ENCODE peak calls at places on chromosomes 2 and 18, in four cellular contexts. V is fibroblast of pulmonary artery, N is pancreas, Y is B cell. C is an unnamed sample.

GRCh38 chr2:138019289-138019688 is 55.0 kb downstream of the HNMT start:
- DNase-seq in V (no peak), Y (no peak), N (no peak), C (no peak)

GRCh38 chr2:15801904-15802303 is 138.4 kb upstream of the MYCN start:
- DNase-seq in Y (no peak), N (no peak), V (no peak), C (no peak)

GRCh38 chr2:137223722-137224121 is 458.4 kb downstream of the THSD7B start:
- DNase-seq in N (no peak), V (no peak), Y (no peak), C (no peak)

GRCh38 chr2:86241611-86242010 is 42.4 kb downstream of the MRPL35 start:
- DNase-seq in Y (peak; percentile 55), N (no peak), V (no peak), C (no peak)

GRCh38 chr2:225270861-225271260 is 128.6 kb upstream of the NYAP2 start:
- DNase-seq in V (peak; percentile 52), N (no peak), Y (peak; percentile 81), C (peak; percentile 59)

GRCh38 chr18:49966090-49966489 is 152.8 kb upstream of the ACAA2 start:
- DNase-seq in N (no peak), V (no peak), Y (no peak), C (no peak)

GRCh38 chr2:84686783-84687442 is 170.6 kb downstream of the DNAH6 start:
- DNase-seq in V (no peak), Y (no peak), N (no peak), C (no peak)

GRCh38 chr2:201950606-201951005 is 83.0 kb upstream of the FZD7 start:
- DNase-seq in N (no peak), V (no peak), Y (no peak), C (no peak)

GRCh38 chr2:232490221-232491138 is 2.8 kb upstream of the ECEL1 start:
- DNase-seq in N (no peak), Y (no peak), V (no peak), C (no peak)

GRCh38 chr2:205563646-205564045 is 118.7 kb upstream of the NRP2 start:
- DNase-seq in Y (no peak), V (no peak), N (peak; percentile 20), C (no peak)

GRCh38 chr2:168434164-168434563 is 21.9 kb upstream of the CERS6 start:
- DNase-seq in N (no peak), Y (no peak), V (peak; percentile 11), C (no peak)

GRCh38 chr2:70549064-70549710 is 4.4 kb downstream of the TGFA start:
- DNase-seq in N (no peak), Y (no peak), V (no peak), C (no peak)

GRCh38 chr2:33782395-33783239 is 183.5 kb upstream of the FAM98A start:
- DNase-seq in V (no peak), N (no peak), Y (no peak), C (no peak)

GRCh38 chr2:222707689-222708273 is 36.3 kb downstream of the MOGAT1 start:
- DNase-seq in V (peak; percentile 28), N (no peak), Y (peak; percentile 11), C (peak; percentile 21)

GRCh38 chr2:238916176-238916874 is 68.4 kb downstream of the TWIST2 start:
- DNase-seq in N (no peak), Y (no peak), V (no peak), C (no peak)

GRCh38 chr2:85240055-85240454 is 87.7 kb downstream of the TGOLN2 start:
- DNase-seq in N (no peak), Y (no peak), V (no peak), C (no peak)

GRCh38 chr2:60872510-60872928 is 8.9 kb upstream of the REL start:
- DNase-seq in Y (no peak), N (no peak), V (no peak), C (peak; percentile 33)

GRCh38 chr2:215442392-215442787 is 6.5 kb upstream of the FN1 start:
- DNase-seq in Y (no peak), N (no peak), V (no peak), C (no peak)

GRCh38 chr2:113078350-113078839 is 10.6 kb downstream of the IL1F10 start:
- DNase-seq in N (no peak), V (no peak), Y (no peak), C (no peak)

GRCh38 chr18:710418-711300 is 1.8 kb downstream of the ENOSF1 start:
- DNase-seq in N (no peak), Y (no peak), V (no peak), C (no peak)

GRCh38 chr2:30722936-30723725 is 84.1 kb downstream of the CAPN13 start:
- DNase-seq in Y (no peak), V (no peak), N (no peak), C (no peak)

GRCh38 chr2:85888020-85888744 is 608 bp downstream of the ST3GAL5 start:
- DNase-seq in N (peak; percentile 48), V (peak; percentile 32), Y (peak; percentile 52), C (peak; percentile 41)

GRCh38 chr2:200471324-200471848 is 38.5 kb downstream of the KCTD18 start:
- DNase-seq in N (no peak), V (peak; percentile 44), Y (peak; percentile 67), C (peak; percentile 71)

GRCh38 chr2:169452080-169452479 is 27.2 kb upstream of the BBS5 start:
- DNase-seq in Y (peak; percentile 6), N (no peak), V (peak; percentile 72), C (peak; percentile 24)
- TF ChIP-seq CTCF in Y (no peak), N (no peak), V (peak; percentile 47), C (no peak)

GRCh38 chr2:204109681-204110080 is 173.1 kb downstream of the ICOS start:
- DNase-seq in Y (no peak), N (no peak), V (no peak), C (no peak)

GRCh38 chr2:204110250-204111183 is 174.0 kb downstream of the ICOS start:
- DNase-seq in N (no peak), V (peak; percentile 33), Y (no peak), C (peak; percentile 18)

GRCh38 chr2:204108874-204109295 is 172.3 kb downstream of the ICOS start:
- DNase-seq in N (no peak), V (no peak), Y (no peak), C (no peak)

GRCh38 chr2:204104821-204105220 is 168.3 kb downstream of the ICOS start:
- DNase-seq in N (no peak), Y (no peak), V (no peak), C (no peak)

GRCh38 chr2:204108301-204108700 is 171.7 kb downstream of the ICOS start:
- DNase-seq in N (no peak), V (no peak), Y (no peak), C (peak; percentile 56)
- TF ChIP-seq CTCF in N (no peak), V (peak; percentile 1), Y (peak; percentile 8), C (peak; percentile 5)

GRCh38 chr2:236366049-236366387 is 101.8 kb upstream of the ASB18 start:
- DNase-seq in N (peak; percentile 5), V (no peak), Y (no peak), C (no peak)

GRCh38 chr2:236365258-236366048 is 101.2 kb upstream of the ASB18 start:
- DNase-seq in V (no peak), Y (no peak), N (peak; percentile 8), C (no peak)

GRCh38 chr2:236367791-236368289 is 103.6 kb upstream of the ASB18 start:
- DNase-seq in N (peak; percentile 2), Y (no peak), V (no peak), C (no peak)

GRCh38 chr2:236363878-236364277 is 99.7 kb upstream of the ASB18 start:
- DNase-seq in Y (no peak), N (peak; percentile 2), V (no peak), C (no peak)

GRCh38 chr2:236366406-236366805 is 102.2 kb upstream of the ASB18 start:
- DNase-seq in Y (no peak), V (no peak), N (no peak), C (no peak)
- TF ChIP-seq CTCF in Y (no peak), V (no peak), N (no peak), C (no peak)

GRCh38 chr18:32893915-32894314 is 121.1 kb upstream of the KLHL14 start:
- DNase-seq in N (no peak), Y (no peak), V (no peak), C (no peak)
- TF ChIP-seq CTCF in N (no peak), Y (no peak), V (no peak), C (no peak)